ENCODE peak calls at places on chromosomes 13 and 19, in four cellular contexts. U is tibial artery, Z is IMR-90, L is psoas muscle. P is an unnamed sample.

GRCh38 chr19:2237051-2237868 is 636 bp downstream of the SF3A2 start:
- DNase-seq in L (no peak), U (no peak), Z (no peak), P (no peak)

GRCh38 chr19:13234518-13234917 is 84.3 kb downstream of the IER2 start:
- DNase-seq in L (peak; percentile 29), U (peak; percentile 26), Z (no peak), P (peak; percentile 35)

GRCh38 chr19:48818234-48818823 is 7.5 kb upstream of the BCAT2 start:
- DNase-seq in L (no peak), U (no peak), Z (no peak), P (no peak)

GRCh38 chr13:48949566-48950506 is 25.9 kb upstream of the FNDC3A start:
- DNase-seq in U (no peak), L (no peak), Z (no peak), P (no peak)

GRCh38 chr13:75550159-75550567 is 572 bp downstream of the UCHL3 start:
- DNase-seq in U (no peak), L (no peak), Z (peak; percentile 87), P (no peak)

GRCh38 chr13:88979465-88980180 is 1308.5 kb downstream of the SLITRK5 start:
- DNase-seq in L (no peak), U (no peak), Z (no peak), P (no peak)

GRCh38 chr19:12792853-12793289 is 1.6 kb downstream of the JUNB start:
- DNase-seq in U (no peak), Z (no peak), L (peak; percentile 14), P (no peak)

GRCh38 chr13:38707433-38707832 is 20.6 kb downstream of the FREM2 start:
- DNase-seq in Z (no peak), U (no peak), L (no peak), P (no peak)

GRCh38 chr19:10420444-10421239 is at the start of gene PDE4A:
- DNase-seq in L (no peak), Z (no peak), U (no peak), P (no peak)

GRCh38 chr19:29499261-29499920 is 26.4 kb upstream of the VSTM2B start:
- DNase-seq in U (no peak), Z (no peak), L (no peak), P (no peak)

GRCh38 chr13:85283408-85283807 is 515.8 kb downstream of the SLITRK6 start:
- DNase-seq in L (no peak), Z (no peak), U (no peak), P (no peak)

GRCh38 chr19:42281175-42282035 is 12.4 kb downstream of the CIC start:
- DNase-seq in U (peak; percentile 75), Z (peak; percentile 41), L (peak; percentile 64), P (peak; percentile 85)

GRCh38 chr19:41273076-41273475 is 8.9 kb downstream of the HNRNPUL1 start:
- DNase-seq in U (no peak), Z (no peak), L (no peak), P (no peak)

GRCh38 chr13:46982856-46983582 is 86.2 kb upstream of the HTR2A start:
- DNase-seq in U (no peak), L (no peak), Z (no peak), P (no peak)

GRCh38 chr13:97116754-97117153 is 105.4 kb upstream of the MBNL2 start:
- DNase-seq in L (no peak), U (no peak), Z (peak; percentile 65), P (peak; percentile 31)

GRCh38 chr19:43634068-43634467 is 5.6 kb downstream of the CADM4 start:
- DNase-seq in Z (no peak), U (no peak), L (no peak), P (no peak)

GRCh38 chr13:33610471-33611015 is 207.4 kb upstream of the RFC3 start:
- DNase-seq in L (peak; percentile 73), U (peak; percentile 28), Z (no peak), P (peak; percentile 77)

GRCh38 chr13:46893820-46894533 is 2.9 kb downstream of the HTR2A start:
- DNase-seq in L (peak; percentile 73), U (peak; percentile 58), Z (peak; percentile 17), P (peak; percentile 44)

GRCh38 chr19:2820112-2820702 is 539 bp downstream of the ZNF554 start:
- DNase-seq in U (no peak), L (no peak), Z (no peak), P (no peak)

GRCh38 chr13:114140131-114140908 is 7.9 kb upstream of the RASA3 start:
- DNase-seq in Z (no peak), U (no peak), L (no peak), P (no peak)

GRCh38 chr13:66994097-66994496 is 236.0 kb downstream of the PCDH9 start:
- DNase-seq in U (peak; percentile 27), L (peak; percentile 51), Z (peak; percentile 52), P (peak; percentile 50)

GRCh38 chr19:30799854-30800755 is 427.9 kb downstream of the ZNF536 start:
- DNase-seq in Z (no peak), U (peak; percentile 42), L (peak; percentile 27), P (peak; percentile 34)

GRCh38 chr13:33017410-33017929 is 1.2 kb downstream of the KL start:
- DNase-seq in U (peak; percentile 61), Z (peak; percentile 6), L (peak; percentile 40), P (peak; percentile 35)

GRCh38 chr19:17333611-17334413 is 843 bp downstream of the ANO8 start:
- DNase-seq in L (no peak), U (no peak), Z (peak; percentile 80), P (no peak)

GRCh38 chr13:71613347-71613746 is 253.7 kb downstream of the DACH1 start:
- DNase-seq in U (no peak), L (no peak), Z (no peak), P (no peak)

GRCh38 chr19:7426986-7427385 is 61.8 kb downstream of the PEX11G start:
- DNase-seq in L (no peak), Z (no peak), U (no peak), P (no peak)

GRCh38 chr19:46958542-46958941 is 61.1 kb upstream of the NPAS1 start:
- DNase-seq in L (no peak), Z (peak; percentile 52), U (no peak), P (no peak)

GRCh38 chr13:30339721-30340366 is 32.5 kb upstream of the KATNAL1 start:
- DNase-seq in Z (no peak), U (no peak), L (no peak), P (no peak)

GRCh38 chr13:68976287-68976686 is 1131.3 kb upstream of the ATXN8OS start:
- DNase-seq in U (no peak), L (no peak), Z (no peak), P (no peak)

GRCh38 chr19:14113762-14114414 is 3.7 kb downstream of the PRKACA start:
- DNase-seq in U (no peak), Z (no peak), L (peak; percentile 89), P (peak; percentile 54)

GRCh38 chr19:54451997-54452396 is 3.0 kb downstream of the LENG8 start:
- DNase-seq in L (peak; percentile 13), U (peak; percentile 19), Z (no peak), P (no peak)

GRCh38 chr13:30290812-30291436 is 16.4 kb downstream of the KATNAL1 start:
- DNase-seq in L (no peak), Z (no peak), U (no peak), P (no peak)

GRCh38 chr19:30590596-30591229 is 218.5 kb downstream of the ZNF536 start:
- DNase-seq in U (no peak), L (no peak), Z (no peak), P (no peak)

GRCh38 chr13:22837980-22838615 is 342.7 kb upstream of the SGCG start:
- DNase-seq in U (no peak), Z (no peak), L (no peak), P (peak; percentile 15)

GRCh38 chr13:52141299-52141698 is 12.4 kb upstream of the NEK5 start:
- DNase-seq in U (no peak), Z (no peak), L (no peak), P (no peak)
- TF ChIP-seq CTCF in U (no peak), Z (peak; percentile 14), L (no peak), P (no peak)

GRCh38 chr19:50058425-50058824 is 32.6 kb downstream of the ZNF473 start:
- DNase-seq in U (no peak), Z (no peak), L (no peak), P (no peak)

GRCh38 chr19:50059045-50059444 is 33.2 kb downstream of the ZNF473 start:
- DNase-seq in L (no peak), Z (no peak), U (no peak), P (no peak)

GRCh38 chr19:50065938-50066337 is 40.1 kb downstream of the ZNF473 start:
- DNase-seq in Z (no peak), U (no peak), L (no peak), P (no peak)

GRCh38 chr19:50060107-50060506 is 34.3 kb downstream of the ZNF473 start:
- DNase-seq in L (no peak), U (no peak), Z (no peak), P (no peak)

DNA sequence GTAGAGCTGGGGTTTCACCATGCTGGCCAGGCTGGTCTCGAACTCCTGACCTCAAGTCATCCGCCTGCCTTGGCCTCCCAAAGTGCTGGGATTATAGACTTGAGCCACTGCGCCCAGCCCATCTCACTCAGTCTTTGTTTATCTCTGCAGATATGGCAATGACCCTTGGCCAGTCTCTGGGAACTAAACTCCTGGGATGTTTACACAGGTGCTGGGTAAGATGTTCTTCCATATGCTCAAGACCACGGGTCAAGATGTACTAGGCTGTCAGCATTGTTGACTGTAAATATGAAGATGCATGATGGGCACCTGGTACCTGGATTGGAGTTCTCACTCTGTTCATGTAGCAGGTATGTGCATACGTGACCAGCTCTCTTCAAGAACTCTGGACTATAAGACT is 35.8 kb downstream of the ZNF473 start:
- DNase-seq in Z (no peak), L (no peak), U (no peak), P (no peak)
- H3K9me3 ChIP-seq in Z (peaks cover 26% of the 10 kb centered on the region), L (peaks cover 41% of the 10 kb centered on the region), U (no peaks in the 10 kb centered on the region), P (peaks cover 38% of the 10 kb centered on the region)

DNA sequence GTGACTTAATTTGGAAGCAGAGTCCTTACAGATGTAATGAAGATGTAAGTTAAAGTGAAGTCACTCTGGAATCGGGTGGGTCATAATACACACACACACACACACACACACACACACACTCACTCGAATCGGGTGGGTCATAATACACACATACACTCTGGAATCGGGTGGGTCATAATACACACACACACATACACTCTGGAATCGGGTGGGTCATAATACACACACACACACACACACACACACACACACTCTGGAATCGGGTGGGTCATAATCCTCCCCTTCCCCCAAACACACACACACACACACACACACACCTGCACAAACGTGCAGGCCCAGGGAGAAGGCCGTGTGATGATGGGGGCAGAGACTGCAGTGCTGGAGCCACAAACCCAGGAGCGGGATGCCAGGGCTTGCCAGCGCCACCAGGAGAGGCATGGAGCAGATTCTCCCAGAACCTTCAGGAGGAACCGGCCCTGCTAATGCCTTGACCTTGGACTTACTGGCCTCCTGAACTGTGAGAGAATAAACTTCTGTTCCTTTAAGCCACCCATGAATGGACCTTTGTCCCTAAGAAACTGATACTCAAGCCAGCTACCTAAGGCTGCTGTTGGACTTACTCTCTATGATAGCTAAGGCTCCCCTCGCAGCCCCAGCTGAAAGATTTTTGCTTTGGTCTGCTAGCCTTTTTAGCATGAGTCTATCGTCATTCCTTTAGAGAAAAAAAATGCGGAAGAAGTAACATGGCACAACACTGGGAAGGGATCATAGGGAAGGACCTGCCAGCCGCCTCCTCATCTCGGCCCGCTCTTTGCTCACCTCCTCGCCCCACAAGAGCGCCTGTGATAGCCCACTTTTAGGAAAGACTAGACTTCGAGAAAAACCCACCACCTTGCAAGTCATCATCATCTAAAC is 136.2 kb upstream of the RNF113B start:
- DNase-seq in L (no peak), U (no peak), Z (no peak), P (no peak)
- H3K4me1 ChIP-seq in L (no peaks in the 10 kb centered on the region), U (peaks cover 3% of the 10 kb centered on the region), Z (peaks cover 15% of the 10 kb centered on the region), P (peaks cover 36% of the 10 kb centered on the region)

DNA sequence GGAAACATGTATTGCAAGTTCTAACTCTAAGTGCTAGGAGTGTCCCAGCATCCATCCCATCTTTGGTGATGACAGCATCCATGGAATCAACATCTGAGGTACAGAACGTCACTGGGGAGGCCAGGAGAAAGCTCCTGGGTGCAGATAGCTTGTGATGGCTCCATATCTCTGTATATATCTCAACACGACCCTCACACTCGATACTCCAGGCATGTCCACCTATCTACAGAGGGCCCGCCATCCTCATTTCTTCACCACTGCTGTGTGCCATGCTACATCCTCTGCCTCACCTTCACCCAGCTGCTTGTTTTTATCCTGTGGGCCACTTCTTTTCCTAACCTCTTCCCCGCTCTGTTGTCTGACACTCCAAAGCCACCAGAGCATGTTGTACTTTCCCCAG is 100.4 kb upstream of the SERP2 start:
- DNase-seq in Z (no peak), U (no peak), L (no peak), P (no peak)
- TF ChIP-seq CTCF in Z (no peak), U (no peak), L (no peak), P (no peak)